ENCODE peak calls at places on chromosomes 6 and 20, in seven cellular contexts. W, H, B, X, E, V and U are unnamed samples.

GRCh38 chr20:3865887-3866407 is 19.3 kb downstream of the MAVS start:
- DNase-seq in W (no peak), H (no peak), B (no peak), X (no peak), E (no peak), V (no peak), U (no peak)

GRCh38 chr6:113050010-113050893 is 703.1 kb downstream of the RFPL4B start:
- DNase-seq in W (no peak), H (no peak), B (peak; percentile 70), X (no peak), E (no peak), V (peak; percentile 8), U (peak; percentile 46)

GRCh38 chr20:43863821-43864544 is 50.7 kb upstream of the TOX2 start:
- DNase-seq in W (no peak), H (no peak), B (no peak), X (no peak), E (no peak), V (no peak), U (no peak)

GRCh38 chr6:17207281-17207680 is 73.9 kb upstream of the RBM24 start:
- DNase-seq in W (no peak), H (no peak), B (no peak), X (no peak), E (no peak), V (no peak), U (no peak)

GRCh38 chr20:63896136-63896890 is 1.4 kb downstream of the DNAJC5 start:
- DNase-seq in W (peak; percentile 48), H (no peak), B (peak; percentile 23), X (peak; percentile 82), E (no peak), V (peak; percentile 33), U (peak; percentile 59)

GRCh38 chr6:106114492-106114891 is 28.4 kb downstream of the PRDM1 start:
- DNase-seq in W (no peak), H (no peak), B (no peak), X (no peak), E (no peak), V (no peak), U (no peak)

GRCh38 chr6:130132286-130132701 is 90.5 kb downstream of the SAMD3 start:
- DNase-seq in W (no peak), H (no peak), B (no peak), X (peak; percentile 45), E (no peak), V (no peak), U (no peak)

GRCh38 chr6:30163090-30163917 is at the start of gene TRIM15:
- DNase-seq in W (no peak), H (no peak), B (no peak), X (no peak), E (no peak), V (peak; percentile 13), U (no peak)

GRCh38 chr6:10144772-10145171 is 270.1 kb downstream of the TFAP2A start:
- DNase-seq in W (no peak), H (no peak), B (no peak), X (no peak), E (no peak), V (no peak), U (peak; percentile 44)

GRCh38 chr6:87066449-87067288 is 28.2 kb downstream of the CGA start:
- DNase-seq in W (no peak), H (no peak), B (peak; percentile 35), X (peak; percentile 51), E (peak; percentile 36), V (peak; percentile 68), U (peak; percentile 84)

GRCh38 chr6:84773431-84774173 is 9.2 kb upstream of the TBX18 start:
- DNase-seq in W (peak; percentile 23), H (peak; percentile 83), B (no peak), X (peak; percentile 69), E (no peak), V (peak; percentile 68), U (peak; percentile 47)

GRCh38 chr6:106739387-106739786 is 110.0 kb downstream of the QRSL1 start:
- DNase-seq in W (peak; percentile 18), H (no peak), B (no peak), X (peak; percentile 55), E (no peak), V (no peak), U (no peak)

GRCh38 chr20:23782366-23782983 is 31.7 kb upstream of the CST1 start:
- DNase-seq in W (no peak), H (no peak), B (peak; percentile 9), X (no peak), E (no peak), V (peak; percentile 46), U (peak; percentile 42)

GRCh38 chr6:36788768-36789167 is 50.5 kb downstream of the CPNE5 start:
- DNase-seq in W (no peak), H (no peak), B (no peak), X (no peak), E (no peak), V (no peak), U (no peak)

GRCh38 chr6:108914235-108915022 is 66.2 kb downstream of the ARMC2 start:
- DNase-seq in W (no peak), H (no peak), B (no peak), X (peak; percentile 48), E (no peak), V (peak; percentile 58), U (no peak)

GRCh38 chr6:53715434-53715833 is 49.9 kb upstream of the KLHL31 start:
- DNase-seq in W (no peak), H (no peak), B (no peak), X (no peak), E (no peak), V (no peak), U (no peak)

GRCh38 chr6:109687271-109687721 is 3.7 kb downstream of the AK9 start:
- DNase-seq in W (no peak), H (no peak), B (no peak), X (no peak), E (no peak), V (no peak), U (peak; percentile 54)

GRCh38 chr6:14499804-14500203 is 382.2 kb downstream of the CD83 start:
- DNase-seq in W (no peak), H (no peak), B (peak; percentile 66), X (no peak), E (no peak), V (peak; percentile 79), U (peak; percentile 90)

GRCh38 chr6:49892280-49892679 is 25.9 kb upstream of the CRISP1 start:
- DNase-seq in W (no peak), H (no peak), B (no peak), X (peak; percentile 21), E (no peak), V (no peak), U (no peak)

GRCh38 chr20:19528286-19529030 is 229.6 kb upstream of the RIN2 start:
- DNase-seq in W (no peak), H (no peak), B (no peak), X (no peak), E (no peak), V (no peak), U (no peak)

DNA sequence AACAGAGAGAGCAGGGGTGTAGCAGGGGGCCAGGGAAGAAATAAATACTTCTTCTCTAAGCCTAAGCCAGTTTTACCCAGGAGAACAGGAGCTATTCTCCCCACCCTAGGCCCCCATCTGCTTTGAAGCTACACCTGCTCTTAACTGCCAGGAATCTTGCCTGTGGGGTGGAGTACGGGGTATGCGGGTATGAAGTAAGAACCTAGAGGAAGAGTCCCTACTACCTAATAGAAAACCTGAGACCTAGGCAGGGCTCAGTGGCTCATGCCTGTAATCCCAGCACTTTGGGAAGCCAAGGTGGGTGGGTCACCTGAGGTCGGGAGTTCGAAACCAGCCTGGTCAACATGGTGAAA is 1.6 kb downstream of the SLC29A1 start:
- DNase-seq in W (no peak), H (no peak), B (no peak), X (no peak), E (no peak), V (no peak), U (no peak)
- H3K4me1 ChIP-seq in W (peaks cover 96% of the 10 kb centered on the region), H (peaks cover 65% of the 10 kb centered on the region), B (peaks cover 31% of the 10 kb centered on the region), X (peaks cover 30% of the 10 kb centered on the region), E (peaks cover 31% of the 10 kb centered on the region), V (peaks cover 51% of the 10 kb centered on the region), U (peaks cover 75% of the 10 kb centered on the region)

GRCh38 chr20:59792300-59792699 is 141.1 kb downstream of the SYCP2 start:
- DNase-seq in W (no peak), H (no peak), B (no peak), X (no peak), E (no peak), V (no peak), U (no peak)
- H3K9me3 ChIP-seq in W (peaks cover 24% of the 10 kb centered on the region), H (peaks cover 23% of the 10 kb centered on the region), B (no peaks in the 10 kb centered on the region), X (no peaks in the 10 kb centered on the region), E (no peaks in the 10 kb centered on the region), V (peaks cover 14% of the 10 kb centered on the region), U (peaks cover 28% of the 10 kb centered on the region)

GRCh38 chr6:4851035-4851434 is 74.8 kb downstream of the CDYL start:
- DNase-seq in W (no peak), H (no peak), B (no peak), X (no peak), E (no peak), V (no peak), U (no peak)

GRCh38 chr6:4852938-4853337 is 76.7 kb downstream of the CDYL start:
- DNase-seq in W (no peak), H (no peak), B (no peak), X (no peak), E (no peak), V (no peak), U (no peak)

GRCh38 chr6:4856779-4857178 is 80.6 kb downstream of the CDYL start:
- DNase-seq in W (no peak), H (no peak), B (no peak), X (no peak), E (no peak), V (no peak), U (no peak)

GRCh38 chr6:4853349-4853748 is 77.1 kb downstream of the CDYL start:
- DNase-seq in W (no peak), H (no peak), B (no peak), X (no peak), E (no peak), V (no peak), U (no peak)

GRCh38 chr6:4853782-4854511 is 77.7 kb downstream of the CDYL start:
- DNase-seq in W (no peak), H (no peak), B (no peak), X (no peak), E (no peak), V (no peak), U (no peak)
- H3K4me3 ChIP-seq in W (no peak overlapping the region), H (no peak overlapping the region), B (no peak overlapping the region), X (no peak overlapping the region), E (no peak overlapping the region), V (no peak overlapping the region), U (no peak overlapping the region)

GRCh38 chr20:17648782-17649730 is 33.0 kb downstream of the RRBP1 start:
- DNase-seq in W (peak; percentile 44), H (no peak), B (no peak), X (peak; percentile 74), E (peak; percentile 10), V (peak; percentile 62), U (peak; percentile 22)
- H3K4me1 ChIP-seq in W (peaks cover 83% of the 10 kb centered on the region), H (peaks cover 77% of the 10 kb centered on the region), B (no peaks in the 10 kb centered on the region), X (peaks cover 29% of the 10 kb centered on the region), E (peaks cover 30% of the 10 kb centered on the region), V (peaks cover 29% of the 10 kb centered on the region), U (peaks cover 74% of the 10 kb centered on the region)